ENCODE peak calls at places on chromosomes 6 and 20, in five cellular contexts. One of them, this sample, is unnamed.

GRCh38 chr6:16318538-16318937 is 80.2 kb downstream of the GMPR start:
- DNase-seq in PC-3: peak
- DNase-seq in right cardiac atrium: no peak
- DNase-seq in choroid plexus epithelial cell: peak
- DNase-seq in CD8-positive, alpha-beta memory T cell: no peak
- DNase-seq in this sample: no peak

GRCh38 chr6:113833537-113833936 is 23.6 kb upstream of the MARCKS start:
- DNase-seq in choroid plexus epithelial cell: peak
- DNase-seq in PC-3: peak
- DNase-seq in CD8-positive, alpha-beta memory T cell: no peak
- DNase-seq in right cardiac atrium: no peak
- DNase-seq in this sample: no peak

GRCh38 chr6:132764370-132764769 is 6.7 kb upstream of the VNN2 start:
- DNase-seq in right cardiac atrium: peak
- DNase-seq in choroid plexus epithelial cell: peak
- DNase-seq in PC-3: peak
- DNase-seq in CD8-positive, alpha-beta memory T cell: no peak
- DNase-seq in this sample: no peak

GRCh38 chr6:142088858-142089216 is 43.9 kb upstream of the GJE1 start:
- DNase-seq in CD8-positive, alpha-beta memory T cell: no peak
- DNase-seq in right cardiac atrium: no peak
- DNase-seq in PC-3: peak
- DNase-seq in choroid plexus epithelial cell: peak
- DNase-seq in this sample: no peak

GRCh38 chr6:39218868-39219567 is 10.3 kb downstream of the KCNK5 start:
- DNase-seq in CD8-positive, alpha-beta memory T cell: no peak
- DNase-seq in choroid plexus epithelial cell: peak
- DNase-seq in PC-3: no peak
- DNase-seq in right cardiac atrium: no peak
- DNase-seq in this sample: no peak

GRCh38 chr6:102732908-102733307 is 1339.4 kb downstream of the GRIK2 start:
- DNase-seq in PC-3: peak
- DNase-seq in CD8-positive, alpha-beta memory T cell: no peak
- DNase-seq in choroid plexus epithelial cell: peak
- DNase-seq in right cardiac atrium: no peak
- DNase-seq in this sample: no peak

GRCh38 chr20:57656252-57656820 is 36.1 kb upstream of the ZBP1 start:
- DNase-seq in choroid plexus epithelial cell: no peak
- DNase-seq in right cardiac atrium: peak
- DNase-seq in PC-3: no peak
- DNase-seq in CD8-positive, alpha-beta memory T cell: no peak
- DNase-seq in this sample: peak

GRCh38 chr6:14799928-14800327 is 445.9 kb upstream of the JARID2 start:
- DNase-seq in choroid plexus epithelial cell: peak
- DNase-seq in PC-3: peak
- DNase-seq in right cardiac atrium: peak
- DNase-seq in CD8-positive, alpha-beta memory T cell: peak
- DNase-seq in this sample: peak

GRCh38 chr20:63854069-63854765 is 7.1 kb upstream of the ABHD16B start:
- DNase-seq in choroid plexus epithelial cell: peak
- DNase-seq in PC-3: no peak
- DNase-seq in right cardiac atrium: peak
- DNase-seq in CD8-positive, alpha-beta memory T cell: no peak
- DNase-seq in this sample: no peak

GRCh38 chr6:52534966-52535390 is 41.9 kb downstream of the TRAM2 start:
- DNase-seq in CD8-positive, alpha-beta memory T cell: no peak
- DNase-seq in right cardiac atrium: no peak
- DNase-seq in choroid plexus epithelial cell: no peak
- DNase-seq in PC-3: no peak
- DNase-seq in this sample: peak

GRCh38 chr20:46501337-46501942 is 11.9 kb downstream of the ZNF334 start:
- DNase-seq in right cardiac atrium: no peak
- DNase-seq in CD8-positive, alpha-beta memory T cell: no peak
- DNase-seq in choroid plexus epithelial cell: no peak
- DNase-seq in PC-3: no peak
- DNase-seq in this sample: no peak

GRCh38 chr6:98834060-98835031 is at the start of gene POU3F2:
- DNase-seq in right cardiac atrium: peak
- DNase-seq in PC-3: peak
- DNase-seq in CD8-positive, alpha-beta memory T cell: peak
- DNase-seq in choroid plexus epithelial cell: peak
- DNase-seq in this sample: peak

GRCh38 chr6:87543836-87544735 is 45.7 kb downstream of the RARS2 start:
- DNase-seq in choroid plexus epithelial cell: no peak
- DNase-seq in CD8-positive, alpha-beta memory T cell: no peak
- DNase-seq in right cardiac atrium: no peak
- DNase-seq in PC-3: no peak
- DNase-seq in this sample: no peak

GRCh38 chr20:52411611-52412010 is 220.0 kb upstream of the ZFP64 start:
- DNase-seq in choroid plexus epithelial cell: no peak
- DNase-seq in CD8-positive, alpha-beta memory T cell: no peak
- DNase-seq in PC-3: no peak
- DNase-seq in right cardiac atrium: no peak
- DNase-seq in this sample: no peak

GRCh38 chr6:52953911-52954839 is 40.9 kb downstream of the GSTA4 start:
- DNase-seq in PC-3: peak
- DNase-seq in right cardiac atrium: no peak
- DNase-seq in choroid plexus epithelial cell: no peak
- DNase-seq in CD8-positive, alpha-beta memory T cell: no peak
- DNase-seq in this sample: no peak

GRCh38 chr20:36573103-36573797 is at the start of gene TGIF2:
- DNase-seq in right cardiac atrium: peak
- DNase-seq in choroid plexus epithelial cell: peak
- DNase-seq in PC-3: peak
- DNase-seq in CD8-positive, alpha-beta memory T cell: peak
- DNase-seq in this sample: peak

GRCh38 chr6:82840571-82840970 is 225.1 kb downstream of the UBE3D start:
- DNase-seq in CD8-positive, alpha-beta memory T cell: no peak
- DNase-seq in PC-3: peak
- DNase-seq in right cardiac atrium: no peak
- DNase-seq in choroid plexus epithelial cell: peak
- DNase-seq in this sample: no peak

GRCh38 chr6:157597461-157598312 is 216.7 kb downstream of the ZDHHC14 start:
- DNase-seq in CD8-positive, alpha-beta memory T cell: peak
- DNase-seq in choroid plexus epithelial cell: peak
- DNase-seq in PC-3: peak
- DNase-seq in right cardiac atrium: peak
- DNase-seq in this sample: peak

GRCh38 chr20:62822788-62823651 is 6.2 kb downstream of the COL9A3 start:
- DNase-seq in PC-3: peak
- DNase-seq in CD8-positive, alpha-beta memory T cell: no peak
- DNase-seq in choroid plexus epithelial cell: no peak
- DNase-seq in right cardiac atrium: no peak
- DNase-seq in this sample: peak

GRCh38 chr6:138857792-138858191 is 61.9 kb downstream of the ECT2L start:
- DNase-seq in right cardiac atrium: no peak
- DNase-seq in PC-3: no peak
- DNase-seq in choroid plexus epithelial cell: no peak
- DNase-seq in CD8-positive, alpha-beta memory T cell: no peak
- DNase-seq in this sample: no peak

GRCh38 chr6:138862491-138862890 is 66.6 kb downstream of the ECT2L start:
- DNase-seq in CD8-positive, alpha-beta memory T cell: no peak
- DNase-seq in PC-3: no peak
- DNase-seq in choroid plexus epithelial cell: no peak
- DNase-seq in right cardiac atrium: peak
- DNase-seq in this sample: no peak

DNA sequence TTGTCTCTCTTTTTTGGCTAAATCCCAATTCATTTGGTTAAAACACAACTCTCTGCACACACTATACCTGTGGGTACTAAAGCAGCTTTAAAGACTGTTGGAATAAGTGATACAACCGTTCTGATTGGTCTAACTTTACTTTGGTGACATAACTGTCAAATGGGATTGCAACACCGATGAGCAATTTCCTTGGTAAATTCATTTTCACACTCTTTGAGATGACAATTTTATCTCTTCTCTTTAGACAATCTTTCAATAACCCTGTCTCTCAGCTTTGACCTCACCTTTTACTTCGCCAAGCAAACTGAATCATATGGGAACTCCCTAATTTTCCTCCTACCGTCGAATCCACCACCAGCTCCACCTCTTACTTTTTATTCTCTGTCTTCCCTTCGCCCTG is 60.8 kb downstream of the ECT2L start:
- DNase-seq in CD8-positive, alpha-beta memory T cell: no peak
- DNase-seq in choroid plexus epithelial cell: no peak
- DNase-seq in PC-3: no peak
- DNase-seq in right cardiac atrium: no peak
- DNase-seq in this sample: no peak
- H3K4me3 ChIP-seq in CD8-positive, alpha-beta memory T cell: no peak
- H3K4me3 ChIP-seq in choroid plexus epithelial cell: no peak
- H3K4me3 ChIP-seq in PC-3: no peak
- H3K4me3 ChIP-seq in right cardiac atrium: no peak
- H3K4me3 ChIP-seq in this sample: no peak

GRCh38 chr20:59165794-59166709 is 2.4 kb downstream of the ZNF831 start:
- DNase-seq in CD8-positive, alpha-beta memory T cell: no peak
- DNase-seq in choroid plexus epithelial cell: no peak
- DNase-seq in right cardiac atrium: no peak
- DNase-seq in PC-3: no peak
- DNase-seq in this sample: no peak

GRCh38 chr20:59164681-59165388 is 1.2 kb downstream of the ZNF831 start:
- DNase-seq in right cardiac atrium: no peak
- DNase-seq in PC-3: no peak
- DNase-seq in choroid plexus epithelial cell: no peak
- DNase-seq in CD8-positive, alpha-beta memory T cell: no peak
- DNase-seq in this sample: no peak

GRCh38 chr20:59163641-59164530 is at the start of gene ZNF831:
- DNase-seq in choroid plexus epithelial cell: no peak
- DNase-seq in CD8-positive, alpha-beta memory T cell: no peak
- DNase-seq in right cardiac atrium: no peak
- DNase-seq in PC-3: no peak
- DNase-seq in this sample: no peak

GRCh38 chr20:59161626-59162170 is 1.9 kb upstream of the ZNF831 start:
- DNase-seq in CD8-positive, alpha-beta memory T cell: no peak
- DNase-seq in right cardiac atrium: no peak
- DNase-seq in PC-3: no peak
- DNase-seq in choroid plexus epithelial cell: no peak
- DNase-seq in this sample: no peak

DNA sequence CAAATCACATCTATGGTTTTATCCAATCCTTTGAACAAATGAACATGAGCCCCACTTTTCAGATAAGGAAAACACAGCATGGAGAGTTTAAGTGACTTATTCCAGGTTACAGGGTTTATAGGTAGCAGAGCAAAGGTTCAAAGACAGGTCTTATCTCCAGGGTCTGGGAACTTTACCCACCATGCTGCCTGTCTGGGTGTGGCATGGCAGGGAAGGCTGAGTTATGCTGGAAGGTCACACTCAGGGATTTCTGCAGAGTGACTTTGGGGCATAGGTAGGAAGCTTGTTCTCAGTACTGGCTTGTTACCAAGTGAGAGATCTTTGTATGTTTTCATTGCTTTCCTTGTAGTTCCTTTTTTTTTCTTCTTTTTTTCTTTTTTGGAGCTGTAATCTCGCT is 1.8 kb downstream of the ZNF831 start:
- DNase-seq in PC-3: no peak
- DNase-seq in choroid plexus epithelial cell: no peak
- DNase-seq in CD8-positive, alpha-beta memory T cell: no peak
- DNase-seq in right cardiac atrium: no peak
- DNase-seq in this sample: peak
- H3K4me3 ChIP-seq in PC-3: no peak
- H3K4me3 ChIP-seq in choroid plexus epithelial cell: no peak
- H3K4me3 ChIP-seq in CD8-positive, alpha-beta memory T cell: peak
- H3K4me3 ChIP-seq in right cardiac atrium: no peak
- H3K4me3 ChIP-seq in this sample: peak

DNA sequence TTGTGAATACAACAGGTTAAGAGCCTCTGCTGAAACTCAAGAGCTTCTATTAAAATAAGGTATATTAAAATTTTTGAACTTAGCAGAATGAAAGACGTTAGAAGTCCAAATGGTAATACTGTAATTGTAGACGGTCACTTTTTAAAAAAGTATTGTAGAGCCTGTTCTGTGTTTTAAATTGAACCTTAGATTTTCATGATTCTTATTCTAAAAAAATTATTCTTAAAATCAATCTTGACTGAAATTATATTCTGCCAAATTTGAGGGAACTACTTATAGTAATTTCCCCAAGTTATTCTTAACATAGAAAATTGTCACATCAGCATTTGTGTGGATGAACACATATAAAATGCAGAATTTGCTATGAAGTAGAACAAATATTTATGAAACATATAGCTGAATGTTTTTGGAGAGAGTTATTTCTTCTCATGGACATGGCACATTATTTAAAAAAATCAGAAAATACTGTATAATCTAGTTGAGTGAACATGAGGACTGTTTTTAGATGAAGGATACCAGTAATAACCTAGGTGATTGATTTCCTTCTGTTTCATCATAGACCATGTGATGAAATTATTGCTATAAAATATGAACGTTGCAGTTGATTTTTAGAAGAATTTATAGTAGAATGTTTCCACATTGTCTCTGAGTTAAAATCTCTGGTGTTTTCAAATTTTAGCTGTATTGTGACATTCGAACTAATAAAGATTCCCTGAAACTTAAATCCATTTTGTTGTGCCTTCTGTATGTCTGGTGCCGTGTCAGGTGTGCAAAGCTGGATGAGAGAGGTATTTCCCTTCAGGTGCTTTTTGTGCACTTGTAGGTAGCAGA is 2.8 kb downstream of the TBPL1 start:
- DNase-seq in right cardiac atrium: no peak
- DNase-seq in PC-3: no peak
- DNase-seq in choroid plexus epithelial cell: no peak
- DNase-seq in CD8-positive, alpha-beta memory T cell: no peak
- DNase-seq in this sample: no peak
- H3K4me3 ChIP-seq in right cardiac atrium: no peak
- H3K4me3 ChIP-seq in PC-3: peak
- H3K4me3 ChIP-seq in choroid plexus epithelial cell: no peak
- H3K4me3 ChIP-seq in CD8-positive, alpha-beta memory T cell: no peak
- H3K4me3 ChIP-seq in this sample: no peak

GRCh38 chr6:160951187-160952030 is 40.2 kb upstream of the MAP3K4 start:
- DNase-seq in CD8-positive, alpha-beta memory T cell: no peak
- DNase-seq in right cardiac atrium: no peak
- DNase-seq in PC-3: no peak
- DNase-seq in choroid plexus epithelial cell: no peak
- DNase-seq in this sample: no peak

GRCh38 chr6:160952633-160953281 is 38.8 kb upstream of the MAP3K4 start:
- DNase-seq in choroid plexus epithelial cell: peak
- DNase-seq in CD8-positive, alpha-beta memory T cell: no peak
- DNase-seq in PC-3: no peak
- DNase-seq in right cardiac atrium: no peak
- DNase-seq in this sample: no peak

GRCh38 chr6:160949531-160949930 is 42.0 kb upstream of the MAP3K4 start:
- DNase-seq in CD8-positive, alpha-beta memory T cell: no peak
- DNase-seq in choroid plexus epithelial cell: no peak
- DNase-seq in PC-3: no peak
- DNase-seq in right cardiac atrium: no peak
- DNase-seq in this sample: no peak

GRCh38 chr6:160945516-160946177 is 45.9 kb upstream of the MAP3K4 start:
- DNase-seq in CD8-positive, alpha-beta memory T cell: no peak
- DNase-seq in PC-3: no peak
- DNase-seq in right cardiac atrium: no peak
- DNase-seq in choroid plexus epithelial cell: peak
- DNase-seq in this sample: no peak

DNA sequence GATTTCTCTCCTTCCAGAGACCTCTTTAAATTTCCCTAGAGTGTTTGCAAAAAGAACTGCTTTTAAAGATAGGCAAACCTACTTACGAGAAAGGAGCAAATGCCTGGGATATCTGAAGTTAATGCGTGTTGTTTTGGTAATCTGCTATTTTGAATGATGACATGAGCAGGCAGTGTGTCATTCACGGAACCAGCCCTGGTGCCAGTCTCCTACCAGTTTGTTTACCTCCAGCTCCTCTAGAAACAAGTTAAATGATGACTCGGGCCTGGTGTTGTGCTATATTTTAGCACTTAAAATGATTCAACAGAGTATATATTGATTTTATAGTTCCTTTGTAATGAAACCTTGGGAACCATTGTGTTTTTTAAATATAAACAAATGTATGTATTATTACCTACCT is 41.1 kb upstream of the MAP3K4 start:
- DNase-seq in PC-3: peak
- DNase-seq in right cardiac atrium: no peak
- DNase-seq in CD8-positive, alpha-beta memory T cell: no peak
- DNase-seq in choroid plexus epithelial cell: peak
- DNase-seq in this sample: no peak
- H3K4me3 ChIP-seq in PC-3: no peak
- H3K4me3 ChIP-seq in right cardiac atrium: no peak
- H3K4me3 ChIP-seq in CD8-positive, alpha-beta memory T cell: no peak
- H3K4me3 ChIP-seq in choroid plexus epithelial cell: no peak
- H3K4me3 ChIP-seq in this sample: no peak